ENCODE peak calls at places on chromosomes 11 and 22, in nine cellular contexts. T is Caco-2, N is thoracic aorta, Z is endothelial cell, W is A549, A is AG10803, M is progenitor cell of endocrine pancreas, X is cardiac fibroblast, U is upper lobe of right lung. C is an unnamed sample.

GRCh38 chr11:134228625-134229024 is 4.2 kb downstream of the VPS26B start:
- DNase-seq in Z (no peak), W (no peak), T (no peak), N (no peak), U (no peak), M (no peak), X (no peak), A (peak), C (peak)

GRCh38 chr22:24536089-24536488 is 18.8 kb downstream of the GUCD1 start:
- DNase-seq in Z (no peak), A (no peak), X (no peak), N (no peak), M (no peak), U (no peak), W (no peak), T (no peak), C (no peak)

GRCh38 chr22:46256358-46256958 is 6.4 kb upstream of the CDPF1 start:
- DNase-seq in Z (no peak), M (no peak), X (no peak), U (no peak), A (no peak), N (no peak), W (no peak), T (no peak), C (no peak)

GRCh38 chr11:8016396-8016949 is 29.3 kb downstream of the EIF3F start:
- DNase-seq in W (no peak), U (peak), X (no peak), M (no peak), Z (no peak), T (no peak), A (no peak), N (no peak), C (no peak)

GRCh38 chr11:75023446-75024067 is 34.8 kb downstream of the NEU3 start:
- DNase-seq in A (no peak), X (no peak), M (no peak), W (no peak), Z (no peak), N (no peak), T (no peak), U (no peak), C (no peak)

GRCh38 chr11:27907534-27907933 is 200.4 kb downstream of the KIF18A start:
- DNase-seq in T (no peak), W (no peak), M (no peak), A (no peak), U (no peak), X (no peak), N (no peak), Z (no peak), C (no peak)

GRCh38 chr11:3642071-3642951 is 519 bp upstream of the ART5 start:
- DNase-seq in U (peak), T (peak), M (peak), W (peak), N (peak), Z (peak), X (peak), A (peak), C (peak)

GRCh38 chr11:18188796-18189195 is 16.2 kb downstream of the MRGPRX4 start:
- DNase-seq in Z (no peak), W (no peak), N (no peak), A (no peak), U (no peak), X (no peak), M (no peak), T (no peak), C (no peak)

GRCh38 chr11:94728541-94728940 is 39.6 kb upstream of the AMOTL1 start:
- DNase-seq in N (no peak), Z (no peak), M (no peak), W (no peak), A (peak), T (no peak), U (no peak), X (peak), C (no peak)

GRCh38 chr11:118415739-118416068 is 14.3 kb downstream of the ATP5MG start:
- DNase-seq in M (no peak), A (peak), Z (no peak), N (no peak), X (peak), W (peak), T (no peak), U (no peak), C (peak)

GRCh38 chr22:50173221-50173982 is 2.9 kb downstream of the PANX2 start:
- DNase-seq in U (no peak), T (no peak), M (no peak), X (no peak), W (no peak), N (no peak), Z (no peak), A (no peak), C (no peak)

GRCh38 chr11:2564008-2564530 is 119.3 kb downstream of the KCNQ1 start:
- DNase-seq in Z (no peak), M (no peak), N (no peak), A (no peak), W (no peak), U (no peak), X (no peak), T (peak), C (no peak)

GRCh38 chr11:8692417-8692816 is 9.8 kb downstream of the RPL27A start:
- DNase-seq in U (no peak), N (no peak), X (no peak), T (no peak), W (no peak), A (no peak), M (no peak), Z (no peak), C (no peak)

GRCh38 chr11:60762851-60763691 is 6.4 kb downstream of the MS4A15 start:
- DNase-seq in Z (no peak), T (no peak), N (no peak), W (no peak), U (peak), X (peak), M (no peak), A (no peak), C (no peak)

GRCh38 chr11:69801513-69802335 is 17.5 kb downstream of the FGF3 start:
- DNase-seq in T (peak), U (no peak), X (peak), W (no peak), M (peak), A (no peak), Z (peak), N (no peak), C (peak)

GRCh38 chr11:87046824-87047223 is 9.1 kb downstream of the TMEM135 start:
- DNase-seq in A (no peak), X (no peak), M (no peak), Z (no peak), W (no peak), U (no peak), T (no peak), N (no peak), C (no peak)

GRCh38 chr11:70729949-70730348 is 331.6 kb downstream of the CTTN start:
- DNase-seq in W (no peak), U (no peak), X (no peak), N (no peak), M (no peak), Z (no peak), A (no peak), T (no peak), C (no peak)

GRCh38 chr22:33421859-33422258 is 363.7 kb upstream of the SYN3 start:
- DNase-seq in U (no peak), A (no peak), W (no peak), T (no peak), N (no peak), M (no peak), Z (no peak), X (no peak), C (no peak)

DNA sequence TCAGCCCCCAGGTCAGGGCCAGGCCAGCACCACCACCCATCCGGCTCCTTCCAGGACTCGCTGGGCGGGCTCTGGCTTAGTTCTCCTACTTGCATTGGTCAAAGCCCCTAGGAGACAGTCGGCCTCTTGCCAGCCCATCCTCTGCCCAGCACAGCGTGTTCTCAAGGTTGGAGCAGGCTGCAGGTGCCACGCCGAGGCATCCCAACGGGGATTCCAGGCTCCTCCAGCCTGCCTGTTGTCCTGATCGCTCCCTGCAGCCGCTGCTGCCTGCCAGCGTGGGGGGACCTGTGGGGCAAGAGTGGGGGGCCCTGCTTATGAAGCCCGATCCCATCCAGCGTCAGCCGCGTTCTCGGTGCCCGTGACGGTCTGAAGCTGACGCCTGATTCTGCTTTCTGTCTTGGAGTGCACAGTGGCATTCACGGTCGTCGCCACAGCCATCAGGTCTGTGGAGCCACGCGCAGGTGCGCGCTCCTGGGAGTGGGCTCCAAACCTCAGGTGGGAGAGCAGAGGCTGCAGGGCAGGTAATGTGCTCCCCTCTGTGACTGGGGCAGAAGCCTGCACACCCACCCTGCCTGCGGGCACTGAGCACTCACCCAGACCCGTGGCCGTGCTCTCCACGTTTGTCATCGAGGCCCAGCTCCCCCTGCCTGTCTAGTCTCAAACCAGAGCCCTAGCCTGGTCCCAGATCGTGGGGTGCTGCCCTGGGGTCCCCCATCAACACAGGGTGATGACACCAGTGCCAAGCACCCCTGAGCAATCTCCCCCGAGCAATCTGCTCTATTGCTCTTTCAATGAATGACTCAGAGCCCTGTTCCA is 991.6 kb downstream of the BRD1 start:
- DNase-seq in A (no peak), W (no peak), T (no peak), M (no peak), Z (no peak), N (no peak), X (no peak), U (peak), C (no peak)
- TF ChIP-seq CTCF in A (no peak), W (no peak), T (no peak), M (no peak), Z (no peak), N (no peak), X (no peak), U (no peak), C (no peak)

DNA sequence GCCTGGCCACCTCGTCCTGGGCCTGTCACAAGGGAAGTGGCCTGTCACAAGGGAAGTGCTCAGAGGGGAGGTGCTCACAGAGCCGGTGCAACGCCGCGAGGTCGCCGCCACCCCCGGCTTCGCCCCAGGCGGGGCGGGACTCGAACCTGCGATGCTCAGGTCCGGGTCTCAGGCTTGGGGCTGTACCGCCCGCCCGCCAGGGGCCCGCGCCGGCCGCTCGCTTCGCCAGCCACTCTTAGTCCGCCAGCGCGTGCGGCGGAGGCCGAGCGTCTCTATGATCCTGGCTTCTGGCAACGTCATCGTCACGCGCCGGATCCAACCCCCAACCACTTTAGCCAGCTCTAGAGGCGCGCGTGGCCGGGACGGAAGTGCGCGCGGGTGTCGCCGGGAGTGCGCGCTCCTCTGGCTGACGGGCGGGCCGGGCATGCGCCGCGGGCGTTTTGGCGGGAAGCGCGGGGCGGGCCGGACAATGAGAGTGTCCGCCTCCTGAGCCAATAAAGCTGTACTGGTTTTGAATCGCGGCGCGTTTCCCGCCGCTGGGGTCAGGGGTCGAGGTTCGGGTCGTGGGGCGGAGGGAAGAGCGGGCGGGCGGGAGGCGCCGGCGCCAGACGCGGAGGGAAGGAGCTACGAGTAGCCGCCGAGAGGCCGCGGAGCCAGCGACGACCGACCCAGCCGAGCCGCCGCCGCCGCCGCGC is at the start of gene TRMT2A:
- DNase-seq in M (peak), U (peak), X (peak), N (peak), Z (peak), T (peak), W (peak), A (peak), C (peak)
- TF ChIP-seq CTCF in M (peak), U (peak), X (no peak), N (peak), Z (no peak), T (no peak), W (no peak), A (no peak), C (no peak)

DNA sequence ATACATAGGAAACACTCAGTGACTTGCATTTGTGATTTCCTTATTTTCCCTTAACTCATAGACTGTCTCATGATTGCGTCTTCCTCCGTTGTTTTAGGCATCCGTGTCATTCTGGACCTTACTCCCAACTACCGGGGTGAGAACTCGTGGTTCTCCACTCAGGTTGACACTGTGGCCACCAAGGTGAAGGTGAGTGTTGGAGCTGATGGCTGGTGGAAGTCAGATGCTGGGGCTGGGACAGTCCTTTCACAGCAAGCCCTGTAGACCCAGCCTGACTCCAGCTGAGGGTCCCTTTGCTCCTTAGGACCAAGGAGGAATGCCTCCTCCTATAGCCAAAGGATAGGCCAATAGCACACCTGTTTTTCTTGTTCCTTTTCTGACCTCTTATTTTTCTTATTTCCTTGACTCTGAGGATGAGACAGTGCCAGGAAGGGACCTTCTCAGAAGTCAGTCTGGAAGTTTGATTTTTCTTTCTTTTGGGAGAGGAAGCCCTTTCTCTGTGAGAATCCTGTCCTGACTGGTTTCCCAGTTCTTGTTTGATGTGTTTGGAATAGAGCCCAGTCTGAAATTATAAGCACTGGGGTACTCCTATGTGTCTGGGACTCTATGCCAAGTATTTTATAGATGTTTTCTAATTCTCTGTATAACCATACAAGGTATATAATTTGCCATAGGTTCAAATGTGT is 2.3 kb downstream of the SLC3A2 start:
- DNase-seq in X (no peak), U (no peak), Z (no peak), A (no peak), N (no peak), T (no peak), W (no peak), M (no peak), C (no peak)
- TF ChIP-seq CTCF in X (no peak), U (no peak), Z (no peak), A (no peak), N (no peak), T (no peak), W (no peak), M (no peak), C (no peak)

GRCh38 chr11:35619754-35620640 is 1.7 kb downstream of the FJX1 start:
- DNase-seq in W (peak), N (no peak), M (peak), U (no peak), T (peak), X (peak), A (no peak), Z (peak), C (peak)

GRCh38 chr11:35618497-35619029 is 303 bp downstream of the FJX1 start:
- DNase-seq in W (peak), M (peak), U (peak), T (peak), A (no peak), N (no peak), Z (no peak), X (peak), C (no peak)

GRCh38 chr11:35617316-35617686 is 959 bp upstream of the FJX1 start:
- DNase-seq in X (no peak), T (no peak), A (no peak), N (no peak), Z (no peak), W (no peak), U (no peak), M (no peak), C (no peak)

GRCh38 chr11:35617687-35618496 is at the start of gene FJX1:
- DNase-seq in N (no peak), A (peak), U (peak), W (peak), X (peak), T (peak), M (peak), Z (peak), C (peak)

DNA sequence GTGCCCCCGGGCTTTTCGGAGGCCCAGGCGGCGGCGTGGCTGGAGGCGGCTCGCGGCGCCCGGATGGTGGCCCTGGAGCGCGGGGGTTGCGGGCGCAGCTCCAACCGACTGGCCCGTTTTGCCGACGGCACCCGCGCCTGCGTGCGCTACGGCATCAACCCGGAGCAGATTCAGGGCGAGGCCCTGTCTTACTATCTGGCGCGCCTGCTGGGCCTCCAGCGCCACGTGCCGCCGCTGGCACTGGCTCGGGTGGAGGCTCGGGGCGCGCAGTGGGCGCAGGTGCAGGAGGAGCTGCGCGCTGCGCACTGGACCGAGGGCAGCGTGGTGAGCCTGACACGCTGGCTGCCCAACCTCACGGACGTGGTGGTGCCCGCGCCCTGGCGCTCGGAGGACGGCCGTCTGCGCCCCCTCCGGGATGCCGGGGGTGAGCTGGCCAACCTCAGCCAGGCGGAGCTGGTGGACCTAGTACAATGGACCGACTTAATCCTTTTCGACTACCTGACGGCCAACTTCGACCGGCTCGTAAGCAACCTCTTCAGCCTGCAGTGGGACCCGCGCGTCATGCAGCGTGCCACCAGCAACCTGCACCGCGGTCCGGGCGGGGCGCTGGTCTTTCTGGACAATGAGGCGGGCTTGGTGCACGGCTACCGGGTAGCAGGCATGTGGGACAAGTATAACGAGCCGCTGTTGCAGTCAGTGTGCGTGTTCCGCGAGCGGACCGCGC is 932 bp downstream of the FJX1 start:
- DNase-seq in U (peak), W (peak), T (peak), M (peak), Z (peak), X (peak), A (peak), N (no peak), C (peak)
- TF ChIP-seq CTCF in U (no peak), W (no peak), T (no peak), M (peak), Z (no peak), X (no peak), A (no peak), N (no peak), C (no peak)

GRCh38 chr22:23239429-23239828 is 59.1 kb downstream of the BCR start:
- DNase-seq in W (no peak), Z (no peak), T (no peak), N (no peak), U (no peak), M (no peak), X (no peak), A (no peak), C (no peak)

GRCh38 chr22:23241562-23242472 is 61.5 kb downstream of the BCR start:
- DNase-seq in X (no peak), U (no peak), W (no peak), N (no peak), A (no peak), T (peak), Z (no peak), M (no peak), C (no peak)

GRCh38 chr22:23242473-23243001 is 62.2 kb downstream of the BCR start:
- DNase-seq in X (no peak), U (no peak), N (no peak), Z (no peak), M (no peak), T (peak), W (no peak), A (no peak), C (peak)

GRCh38 chr22:23238707-23239106 is 58.4 kb downstream of the BCR start:
- DNase-seq in M (no peak), Z (no peak), T (no peak), X (no peak), A (no peak), W (no peak), U (no peak), N (no peak), C (no peak)

DNA sequence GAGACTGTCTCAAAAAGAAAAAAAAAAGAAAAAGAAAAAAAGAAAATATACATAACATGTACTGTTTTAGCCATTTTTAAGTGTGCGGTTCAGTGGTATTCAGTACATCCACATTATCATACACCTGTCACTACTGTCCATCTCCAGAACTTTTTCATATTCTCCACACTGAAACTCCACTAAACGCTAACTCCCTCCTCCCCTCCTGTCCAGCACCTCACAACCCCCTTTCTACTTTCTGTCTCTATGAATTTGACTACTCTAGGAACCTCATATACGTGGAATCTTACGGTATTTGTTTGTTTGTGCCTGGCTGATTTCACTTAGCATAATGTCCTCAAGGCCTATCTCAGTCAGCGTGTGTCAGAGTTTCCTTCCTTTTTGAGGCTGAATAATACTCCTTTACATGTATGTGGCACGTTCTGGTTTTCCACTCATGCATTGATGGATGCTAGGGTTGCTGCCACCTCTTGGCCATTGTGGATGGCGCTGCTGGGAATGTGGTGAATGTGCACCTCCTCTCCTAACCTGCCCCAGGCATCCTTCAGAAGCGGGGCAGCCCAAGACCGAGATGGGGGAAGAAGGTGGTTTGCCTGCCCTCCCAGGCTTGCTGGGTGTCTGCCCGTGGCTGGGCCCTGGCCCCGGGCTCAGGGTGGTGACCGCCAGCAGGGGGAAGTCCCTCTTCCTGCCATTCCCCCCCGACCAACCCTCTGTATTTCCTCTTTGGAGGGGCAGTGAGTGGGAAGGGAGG is 60.5 kb downstream of the BCR start:
- DNase-seq in U (no peak), T (peak), M (no peak), W (peak), X (peak), A (no peak), N (no peak), Z (no peak), C (peak)
- TF ChIP-seq CTCF in U (peak), T (no peak), M (peak), W (no peak), X (peak), A (peak), N (no peak), Z (no peak), C (no peak)

C was measured in activated CD8-positive, alpha-beta T cell treated with anti-CD3 and anti-CD28 coated beads for 36 hours.